ENCODE peak calls at places on chromosomes 12 and 14, in five cellular contexts. One of them, this sample, is unnamed.

GRCh38 chr14:68377459-68377858 is 415.4 kb downstream of the ZFP36L1 start:
- DNase-seq in nephron progenitor cell: no peak
- DNase-seq in GM13976: no peak
- DNase-seq in left lung: no peak
- DNase-seq in cerebellar cortex: peak; percentile 22
- DNase-seq in this sample: no peak

GRCh38 chr12:90970471-90970870 is 15.5 kb upstream of the CCER1 start:
- DNase-seq in cerebellar cortex: no peak
- DNase-seq in nephron progenitor cell: no peak
- DNase-seq in left lung: no peak
- DNase-seq in GM13976: no peak
- DNase-seq in this sample: no peak

GRCh38 chr14:37047226-37047625 is 125.2 kb downstream of the SLC25A21 start:
- DNase-seq in nephron progenitor cell: no peak
- DNase-seq in left lung: no peak
- DNase-seq in cerebellar cortex: no peak
- DNase-seq in GM13976: no peak
- DNase-seq in this sample: no peak

GRCh38 chr14:33647385-33647786 is 303.5 kb downstream of the EGLN3 start:
- DNase-seq in GM13976: no peak
- DNase-seq in left lung: no peak
- DNase-seq in cerebellar cortex: no peak
- DNase-seq in nephron progenitor cell: no peak
- DNase-seq in this sample: no peak

GRCh38 chr12:10633541-10633940 is 20.1 kb upstream of the MAGOHB start:
- DNase-seq in left lung: no peak
- DNase-seq in nephron progenitor cell: no peak
- DNase-seq in GM13976: no peak
- DNase-seq in cerebellar cortex: no peak
- DNase-seq in this sample: no peak

GRCh38 chr12:32545413-32545970 is 133.6 kb upstream of the DNM1L start:
- DNase-seq in nephron progenitor cell: no peak
- DNase-seq in GM13976: no peak
- DNase-seq in left lung: no peak
- DNase-seq in cerebellar cortex: no peak
- DNase-seq in this sample: no peak

GRCh38 chr14:80955434-80955939 is at the start of gene TSHR:
- DNase-seq in cerebellar cortex: no peak
- DNase-seq in GM13976: peak; percentile 27
- DNase-seq in left lung: peak; percentile 59
- DNase-seq in nephron progenitor cell: peak; percentile 28
- DNase-seq in this sample: no peak

GRCh38 chr12:132653567-132654290 is 33.4 kb downstream of the POLE start:
- DNase-seq in cerebellar cortex: no peak
- DNase-seq in GM13976: no peak
- DNase-seq in left lung: no peak
- DNase-seq in nephron progenitor cell: no peak
- DNase-seq in this sample: no peak

GRCh38 chr14:56359245-56359644 is 220.4 kb upstream of the TMEM260 start:
- DNase-seq in cerebellar cortex: no peak
- DNase-seq in nephron progenitor cell: no peak
- DNase-seq in GM13976: no peak
- DNase-seq in left lung: no peak
- DNase-seq in this sample: no peak

GRCh38 chr12:28222081-28222700 is 31.9 kb downstream of the CCDC91 start:
- DNase-seq in GM13976: no peak
- DNase-seq in left lung: no peak
- DNase-seq in nephron progenitor cell: no peak
- DNase-seq in cerebellar cortex: no peak
- DNase-seq in this sample: no peak

GRCh38 chr12:124737040-124737419 is 126.6 kb downstream of the SCARB1 start:
- DNase-seq in left lung: no peak
- DNase-seq in nephron progenitor cell: no peak
- DNase-seq in cerebellar cortex: no peak
- DNase-seq in GM13976: no peak
- DNase-seq in this sample: no peak

GRCh38 chr12:55681142-55682077 is 26.3 kb downstream of the ITGA7 start:
- DNase-seq in nephron progenitor cell: peak; percentile 61
- DNase-seq in GM13976: no peak
- DNase-seq in cerebellar cortex: peak; percentile 30
- DNase-seq in left lung: peak; percentile 84
- DNase-seq in this sample: no peak

GRCh38 chr12:88623777-88624548 is 43.7 kb upstream of the KITLG start:
- DNase-seq in GM13976: peak; percentile 4
- DNase-seq in nephron progenitor cell: no peak
- DNase-seq in cerebellar cortex: no peak
- DNase-seq in left lung: no peak
- DNase-seq in this sample: no peak

GRCh38 chr12:49537709-49538601 is 875 bp upstream of the KCNH3 start:
- DNase-seq in left lung: peak; percentile 82
- DNase-seq in cerebellar cortex: no peak
- DNase-seq in GM13976: peak; percentile 55
- DNase-seq in nephron progenitor cell: peak; percentile 56
- DNase-seq in this sample: no peak

GRCh38 chr12:72523754-72524153 is 251.6 kb downstream of the TRHDE start:
- DNase-seq in left lung: no peak
- DNase-seq in nephron progenitor cell: no peak
- DNase-seq in cerebellar cortex: no peak
- DNase-seq in GM13976: no peak
- DNase-seq in this sample: no peak

GRCh38 chr14:58077621-58078020 is 74.4 kb downstream of the ARMH4 start:
- DNase-seq in left lung: no peak
- DNase-seq in GM13976: no peak
- DNase-seq in nephron progenitor cell: no peak
- DNase-seq in cerebellar cortex: no peak
- DNase-seq in this sample: no peak

GRCh38 chr12:25377475-25378179 is 126.9 kb upstream of the KRAS start:
- DNase-seq in GM13976: no peak
- DNase-seq in cerebellar cortex: no peak
- DNase-seq in left lung: no peak
- DNase-seq in nephron progenitor cell: no peak
- DNase-seq in this sample: no peak

GRCh38 chr12:94616217-94616729 is 34.1 kb downstream of the TMCC3 start:
- DNase-seq in left lung: peak; percentile 72
- DNase-seq in nephron progenitor cell: peak; percentile 18
- DNase-seq in GM13976: no peak
- DNase-seq in cerebellar cortex: peak; percentile 30
- DNase-seq in this sample: no peak

GRCh38 chr12:64400041-64400440 is 4.2 kb upstream of the XPOT start:
- DNase-seq in GM13976: no peak
- DNase-seq in nephron progenitor cell: no peak
- DNase-seq in left lung: no peak
- DNase-seq in cerebellar cortex: no peak
- DNase-seq in this sample: no peak

GRCh38 chr14:52835122-52835903 is 43.9 kb upstream of the GNPNAT1 start:
- DNase-seq in cerebellar cortex: peak; percentile 95
- DNase-seq in left lung: no peak
- DNase-seq in GM13976: no peak
- DNase-seq in nephron progenitor cell: peak; percentile 10
- DNase-seq in this sample: no peak

GRCh38 chr12:6438345-6438744 is 6.4 kb upstream of the CD27 start:
- DNase-seq in nephron progenitor cell: no peak
- DNase-seq in cerebellar cortex: no peak
- DNase-seq in left lung: no peak
- DNase-seq in GM13976: no peak
- DNase-seq in this sample: no peak

GRCh38 chr12:47391566-47391965 is 311.8 kb upstream of the AMIGO2 start:
- DNase-seq in GM13976: no peak
- DNase-seq in left lung: no peak
- DNase-seq in cerebellar cortex: no peak
- DNase-seq in nephron progenitor cell: no peak
- DNase-seq in this sample: no peak

GRCh38 chr12:20490213-20490612 is 121.9 kb downstream of the PDE3A start:
- DNase-seq in nephron progenitor cell: no peak
- DNase-seq in left lung: no peak
- DNase-seq in cerebellar cortex: no peak
- DNase-seq in GM13976: no peak
- DNase-seq in this sample: no peak

GRCh38 chr12:12072064-12072760 is 1.5 kb downstream of the BCL2L14 start:
- DNase-seq in left lung: peak; percentile 76
- DNase-seq in cerebellar cortex: no peak
- DNase-seq in GM13976: peak; percentile 65
- DNase-seq in nephron progenitor cell: no peak
- DNase-seq in this sample: no peak

GRCh38 chr12:5716991-5717390 is 228.1 kb downstream of the ANO2 start:
- DNase-seq in GM13976: no peak
- DNase-seq in cerebellar cortex: no peak
- DNase-seq in left lung: no peak
- DNase-seq in nephron progenitor cell: no peak
- DNase-seq in this sample: no peak

GRCh38 chr12:110906088-110906487 is 14.3 kb downstream of the MYL2 start:
- DNase-seq in GM13976: peak; percentile 55
- DNase-seq in left lung: no peak
- DNase-seq in nephron progenitor cell: no peak
- DNase-seq in cerebellar cortex: no peak
- DNase-seq in this sample: no peak